ENCODE peak calls at places on chromosomes 12 and 14, in seven cellular contexts. Z is SK-N-SH, S is HCT116, Q is HepG2, Y is K562, K is GM12878, O is H1. N is an unnamed sample.
A peak's percentile ranks its signal among the peaks of the same experiment; 100 is the strongest.

GRCh38 chr12:57218030-57218853 is 1.6 kb downstream of the NXPH4 start:
- DNase-seq in Q (no peak), O (no peak), K (no peak), S (no peak), Z (peak; percentile 50), Y (no peak), N (peak; percentile 84)

GRCh38 chr12:25052191-25053020 is 103.5 kb upstream of the BCAT1 start:
- DNase-seq in K (peak; percentile 93), Q (peak; percentile 45), S (no peak), Y (peak; percentile 59), Z (no peak), O (no peak), N (no peak)

GRCh38 chr12:67271976-67272375 is 2.8 kb downstream of the CAND1 start:
- DNase-seq in S (no peak), K (no peak), O (no peak), Y (no peak), Q (no peak), Z (no peak), N (no peak)

GRCh38 chr12:3380200-3381020 is 110.6 kb upstream of the PRMT8 start:
- DNase-seq in Y (no peak), Z (no peak), Q (no peak), S (no peak), K (no peak), O (no peak), N (no peak)

GRCh38 chr14:99649219-99649618 is 4.3 kb downstream of the HHIPL1 start:
- DNase-seq in Z (no peak), S (no peak), Y (no peak), O (no peak), K (no peak), Q (no peak), N (no peak)

GRCh38 chr12:127930122-127930521 is 336.8 kb upstream of the TMEM132C start:
- DNase-seq in K (no peak), Z (no peak), Y (no peak), O (no peak), Q (no peak), S (no peak), N (no peak)

GRCh38 chr12:69896653-69897381 is 71.8 kb downstream of the MYRFL start:
- DNase-seq in K (no peak), S (no peak), Y (no peak), Z (no peak), Q (no peak), O (peak; percentile 89), N (no peak)

GRCh38 chr14:92495041-92495440 is 18.5 kb upstream of the RIN3 start:
- DNase-seq in K (no peak), Q (no peak), Z (no peak), Y (no peak), O (no peak), S (no peak), N (no peak)

GRCh38 chr14:70601162-70601561 is 707 bp upstream of the MED6 start:
- DNase-seq in S (no peak), Y (no peak), O (no peak), Z (no peak), Q (no peak), K (no peak), N (no peak)

DNA sequence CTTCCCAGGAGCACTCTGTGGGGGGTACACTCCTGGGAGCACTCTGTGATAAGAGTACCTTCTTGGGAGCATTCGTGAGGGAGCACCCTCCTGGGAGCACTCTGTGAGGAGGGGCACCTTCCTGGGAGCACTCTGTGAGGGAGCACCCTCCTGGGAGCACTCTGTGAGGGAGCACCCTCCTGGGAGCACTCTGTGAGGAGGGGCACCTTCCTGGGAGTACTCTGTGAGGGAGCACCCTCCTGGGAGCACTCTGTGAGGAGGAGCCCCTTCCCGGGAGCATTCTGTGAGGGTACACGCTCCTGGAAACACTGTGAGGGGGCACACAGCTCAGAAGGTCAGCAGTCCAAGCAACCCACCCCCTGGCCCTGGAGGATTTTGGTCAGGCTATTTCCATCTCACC is 22.6 kb downstream of the LRCOL1 start:
- DNase-seq in K (no peak), S (no peak), Z (no peak), O (no peak), Q (no peak), Y (no peak), N (no peak)
- TF ChIP-seq JUND in K (no peak), S (no peak), Z (no peak), O (no peak), Q (no peak), Y (no peak), N (no peak)

DNA sequence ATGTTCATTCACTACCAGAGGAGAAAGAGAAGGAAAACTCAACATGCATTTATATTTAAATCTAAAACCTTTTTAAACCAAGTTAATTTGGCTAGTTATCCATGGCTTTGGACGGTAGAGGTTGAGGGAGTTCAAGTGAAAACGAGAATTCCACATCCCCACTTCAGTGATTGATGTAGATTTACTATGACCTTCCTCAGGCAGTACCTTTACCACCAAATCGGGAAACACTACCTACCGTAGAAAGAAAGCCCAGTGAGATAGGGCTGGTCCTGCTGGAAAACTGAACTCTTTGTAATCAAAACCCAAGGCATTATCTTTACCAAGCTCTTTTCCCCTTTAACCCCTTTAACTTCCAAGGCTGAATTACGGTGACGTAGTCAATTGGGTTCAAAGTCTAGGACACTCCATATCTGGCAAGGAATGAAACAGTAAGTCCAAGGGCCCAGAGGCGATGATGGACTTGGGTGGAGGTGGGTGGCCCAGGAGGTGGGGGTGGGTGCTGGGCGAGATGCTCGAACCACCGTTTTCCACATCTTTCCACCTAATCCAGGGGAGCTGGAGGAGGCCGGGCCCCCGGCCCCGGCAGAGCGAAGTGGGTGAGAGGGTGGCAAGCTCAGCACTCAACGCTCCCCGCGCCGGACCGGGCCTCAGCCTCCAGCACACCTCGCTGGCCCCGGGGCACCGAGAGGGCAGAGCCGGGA is 618 bp downstream of the SEC23A start:
- DNase-seq in Y (peak; percentile 30), K (no peak), S (no peak), Q (peak; percentile 98), Z (no peak), O (no peak), N (peak; percentile 31)
- TF ChIP-seq JUND in Y (no peak), K (no peak), S (no peak), Q (no peak), Z (no peak), O (no peak), N (no peak)

DNA sequence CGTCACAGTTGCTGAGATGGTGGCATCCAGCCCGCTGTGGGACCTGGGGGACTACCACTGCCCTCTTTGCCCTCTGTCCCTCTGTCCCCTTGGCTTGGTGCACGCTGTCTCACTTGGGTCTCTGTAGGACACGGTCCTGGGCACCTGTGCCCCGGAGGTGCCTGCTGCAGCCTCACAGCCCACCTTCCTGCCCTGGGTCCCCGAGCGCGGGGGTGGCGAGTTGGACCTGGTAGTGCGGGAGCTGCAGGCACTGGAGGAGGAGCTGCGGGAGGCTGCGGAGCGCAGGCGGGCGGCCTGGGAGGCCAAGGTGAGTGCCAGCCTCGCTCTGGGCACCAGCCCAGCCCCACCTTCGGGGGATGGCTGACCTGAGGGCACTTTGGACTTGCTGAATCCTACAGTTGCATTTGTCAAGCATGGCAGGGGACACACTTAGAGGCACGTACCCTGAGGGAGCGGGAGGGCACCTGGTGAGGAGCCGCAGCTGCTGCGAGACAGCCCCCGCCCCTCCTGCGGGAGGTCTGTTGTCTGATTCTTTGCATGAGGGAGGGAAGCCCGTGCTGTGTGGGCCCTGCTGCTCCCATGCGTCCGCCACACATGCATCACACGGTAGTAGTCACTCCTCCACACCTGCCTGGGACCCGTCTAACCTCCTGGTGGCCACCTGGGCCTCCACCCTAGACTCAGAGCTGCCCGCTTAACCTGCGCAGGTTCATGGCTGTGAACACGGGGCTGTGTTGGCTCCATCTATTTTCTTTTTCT is 6.8 kb downstream of the TEDC1 start:
- DNase-seq in Z (no peak), O (no peak), S (no peak), Y (no peak), K (no peak), Q (no peak), N (no peak)
- TF ChIP-seq JUND in Z (no peak), O (no peak), S (no peak), Y (no peak), K (no peak), Q (no peak), N (no peak)

GRCh38 chr14:69317392-69317755 is 57.4 kb downstream of the GALNT16 start:
- DNase-seq in Z (no peak), Q (no peak), S (no peak), Y (no peak), K (no peak), O (no peak), N (peak; percentile 56)

GRCh38 chr14:69316449-69317391 is 56.8 kb downstream of the GALNT16 start:
- DNase-seq in Z (no peak), S (no peak), O (no peak), Q (no peak), K (no peak), Y (no peak), N (peak; percentile 68)

GRCh38 chr14:69318901-69319475 is 59.0 kb downstream of the GALNT16 start:
- DNase-seq in Q (no peak), Z (no peak), Y (no peak), O (no peak), K (no peak), S (no peak), N (no peak)

GRCh38 chr14:69317780-69318179 is 57.8 kb downstream of the GALNT16 start:
- DNase-seq in Z (no peak), S (no peak), Y (no peak), Q (no peak), K (no peak), O (no peak), N (no peak)

GRCh38 chr14:69318241-69318640 is 58.3 kb downstream of the GALNT16 start:
- DNase-seq in Z (no peak), Q (no peak), S (no peak), O (no peak), K (no peak), Y (no peak), N (no peak)
- TF ChIP-seq JUND in Z (no peak), Q (no peak), S (no peak), O (no peak), K (no peak), Y (no peak), N (no peak)

DNA sequence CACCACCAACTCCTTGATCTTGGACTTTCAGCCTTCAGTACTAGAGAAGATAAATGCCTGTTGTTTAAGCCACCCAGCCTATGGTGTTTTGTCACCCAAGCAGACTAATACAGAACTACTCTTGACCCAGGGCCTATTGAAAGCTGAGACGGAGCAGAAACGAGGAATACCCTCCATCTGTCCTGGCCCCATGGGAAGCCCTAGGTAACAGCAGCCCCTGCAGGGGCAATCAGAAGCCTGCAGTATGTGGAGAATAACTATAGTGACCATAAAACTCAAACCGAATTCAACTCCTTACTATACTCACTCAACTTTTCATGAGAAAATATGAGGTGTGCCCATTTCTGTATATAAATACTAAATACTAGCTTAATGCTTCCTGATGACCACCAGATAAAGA is 307.4 kb downstream of the NUAK1 start:
- DNase-seq in S (no peak), Z (no peak), Q (no peak), O (no peak), Y (no peak), K (no peak), N (no peak)
- TF ChIP-seq JUND in S (no peak), Z (no peak), Q (no peak), O (no peak), Y (no peak), K (no peak), N (no peak)